ENCODE peak calls at places on chromosome 15, in five cellular contexts. F is CD8-positive, alpha-beta memory T cell; H is upper lobe of right lung; R is GM23338; T is choroid plexus epithelial cell. I is an unnamed sample.

GRCh38 chr15:32730677-32731654 is 13.2 kb downstream of the GREM1 start:
- DNase-seq in R (peak), F (no peak), T (peak), H (peak), I (no peak)

GRCh38 chr15:70892002-70892911 is at the start of the genes LRRC49 and THAP10:
- DNase-seq in R (peak), H (peak), F (no peak), T (peak), I (peak)

GRCh38 chr15:91032919-91033803 is 10.8 kb upstream of the VPS33B start:
- DNase-seq in F (peak), T (peak), H (peak), R (peak), I (no peak)

GRCh38 chr15:82624008-82624407 is 23.2 kb downstream of the CPEB1 start:
- DNase-seq in H (no peak), T (no peak), F (no peak), R (no peak), I (no peak)

GRCh38 chr15:58684036-58684700 is 65.3 kb downstream of the ADAM10 start:
- DNase-seq in H (no peak), T (no peak), R (no peak), F (no peak), I (no peak)

GRCh38 chr15:45456212-45457106 is 66.1 kb downstream of the SLC30A4 start:
- DNase-seq in H (no peak), T (peak), F (peak), R (no peak), I (peak)

GRCh38 chr15:58457466-58457965 is 25.7 kb downstream of the LIPC start:
- DNase-seq in T (peak), R (no peak), H (no peak), F (no peak), I (no peak)

GRCh38 chr15:49815937-49816336 is 195.1 kb downstream of the DTWD1 start:
- DNase-seq in H (no peak), F (no peak), T (peak), R (no peak), I (no peak)

GRCh38 chr15:25418202-25418601 is 20.6 kb downstream of the UBE3A start:
- DNase-seq in H (no peak), T (no peak), R (no peak), F (no peak), I (no peak)

GRCh38 chr15:60764408-60764963 is 285.5 kb upstream of the ICE2 start:
- DNase-seq in H (no peak), R (no peak), F (no peak), T (no peak), I (no peak)

GRCh38 chr15:100869151-100869999 is 10.3 kb upstream of the ALDH1A3 start:
- DNase-seq in F (no peak), T (no peak), R (peak), H (no peak), I (no peak)

GRCh38 chr15:100330629-100331215 is 11.1 kb downstream of the ADAMTS17 start:
- DNase-seq in F (no peak), T (no peak), H (no peak), R (no peak), I (no peak)

GRCh38 chr15:63791236-63791635 is 42.5 kb downstream of the HERC1 start:
- DNase-seq in R (no peak), T (peak), F (no peak), H (no peak), I (no peak)

GRCh38 chr15:95446854-95447253 is 883.6 kb upstream of the NR2F2 start:
- DNase-seq in T (no peak), F (no peak), H (no peak), R (no peak), I (no peak)

GRCh38 chr15:91552555-91552954 is 301.0 kb upstream of the SLCO3A1 start:
- DNase-seq in R (no peak), T (no peak), F (no peak), H (no peak), I (no peak)

GRCh38 chr15:57592426-57592825 is 722 bp downstream of the MYZAP start:
- DNase-seq in F (no peak), T (no peak), R (no peak), H (no peak), I (no peak)

GRCh38 chr15:25346371-25346770 is 92.5 kb downstream of the UBE3A start:
- DNase-seq in T (no peak), H (no peak), R (no peak), F (no peak), I (no peak)

GRCh38 chr15:96403071-96403470 is 72.6 kb downstream of the NR2F2 start:
- DNase-seq in R (no peak), F (no peak), T (no peak), H (no peak), I (no peak)

GRCh38 chr15:47184003-47184404 is 533.3 kb upstream of the SEMA6D start:
- DNase-seq in R (peak), H (peak), F (no peak), T (no peak), I (no peak)

GRCh38 chr15:60899322-60899966 is 329.7 kb downstream of the RORA start:
- DNase-seq in T (no peak), H (no peak), F (no peak), R (no peak), I (no peak)

GRCh38 chr15:89362203-89363101 is 27.8 kb upstream of the POLG start:
- DNase-seq in R (peak), H (no peak), T (no peak), F (no peak), I (no peak)

GRCh38 chr15:99909914-99910313 is 176.7 kb upstream of the LYSMD4 start:
- DNase-seq in H (no peak), F (no peak), T (peak), R (peak), I (no peak)

GRCh38 chr15:51652084-51652668 is 29.1 kb upstream of the SCG3 start:
- DNase-seq in H (no peak), R (no peak), F (no peak), T (no peak), I (no peak)

DNA sequence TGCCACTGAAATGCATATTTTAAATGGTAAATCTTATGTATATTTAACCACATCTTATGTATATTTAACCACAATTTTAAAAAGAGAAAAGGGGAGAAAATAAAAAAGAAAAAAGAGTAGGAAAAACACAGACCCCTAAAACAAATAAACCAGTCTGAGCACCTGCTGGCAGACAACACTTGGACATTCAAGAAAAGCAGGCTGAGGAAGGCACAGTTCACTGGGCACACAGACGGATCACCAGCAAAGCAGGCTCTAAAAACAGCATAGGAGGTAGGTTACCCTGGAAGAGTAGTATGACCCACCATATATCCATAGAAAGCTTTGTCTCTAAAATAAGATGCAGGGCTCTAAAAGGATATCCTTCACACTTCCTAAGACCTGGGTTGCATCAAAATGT is 27.0 kb downstream of the AAGAB start:
- DNase-seq in T (no peak), F (no peak), R (no peak), H (no peak), I (no peak)
- H3K4me3 ChIP-seq in T (no peak), F (no peak), R (no peak), H (no peak), I (no peak)

GRCh38 chr15:65066635-65067333 is 1.0 kb downstream of the RASL12 start:
- DNase-seq in R (peak), H (no peak), T (no peak), F (no peak), I (peak)
- H3K4me3 ChIP-seq in R (peak), H (peak), T (no peak), F (no peak), I (peak)

GRCh38 chr15:34335176-34335575 is 2.4 kb downstream of the SLC12A6 start:
- DNase-seq in H (no peak), T (peak), R (no peak), F (no peak), I (no peak)

GRCh38 chr15:34336947-34337556 is 529 bp downstream of the SLC12A6 start:
- DNase-seq in F (no peak), H (no peak), R (peak), T (peak), I (peak)

GRCh38 chr15:34337557-34338306 is at the start of gene SLC12A6:
- DNase-seq in T (peak), H (peak), F (peak), R (peak), I (peak)

GRCh38 chr15:34334676-34335075 is 2.9 kb downstream of the SLC12A6 start:
- DNase-seq in H (no peak), T (no peak), F (no peak), R (no peak), I (no peak)

DNA sequence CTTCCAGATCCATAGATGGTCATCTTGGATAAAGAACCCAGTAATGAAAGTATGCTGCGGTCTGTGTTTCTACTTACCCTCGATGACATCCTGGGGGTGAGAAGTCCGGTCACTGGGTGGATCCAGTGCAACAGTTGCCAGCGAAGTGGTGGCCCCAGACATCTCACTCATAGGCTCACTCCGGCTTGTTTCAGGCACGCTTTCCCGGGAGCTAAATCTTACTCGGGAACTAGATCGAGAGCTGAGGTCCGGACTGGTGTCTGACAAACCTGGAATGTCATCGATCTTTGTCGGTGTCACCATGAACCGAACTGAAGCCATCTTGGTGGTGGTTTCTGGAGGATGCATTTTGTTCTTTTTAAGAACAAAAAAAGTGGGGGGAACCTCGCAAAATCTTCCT is 1.2 kb downstream of the SLC12A6 start:
- DNase-seq in R (no peak), H (no peak), F (no peak), T (no peak), I (no peak)
- H3K4me3 ChIP-seq in R (peak), H (peak), F (peak), T (peak), I (no peak)

DNA sequence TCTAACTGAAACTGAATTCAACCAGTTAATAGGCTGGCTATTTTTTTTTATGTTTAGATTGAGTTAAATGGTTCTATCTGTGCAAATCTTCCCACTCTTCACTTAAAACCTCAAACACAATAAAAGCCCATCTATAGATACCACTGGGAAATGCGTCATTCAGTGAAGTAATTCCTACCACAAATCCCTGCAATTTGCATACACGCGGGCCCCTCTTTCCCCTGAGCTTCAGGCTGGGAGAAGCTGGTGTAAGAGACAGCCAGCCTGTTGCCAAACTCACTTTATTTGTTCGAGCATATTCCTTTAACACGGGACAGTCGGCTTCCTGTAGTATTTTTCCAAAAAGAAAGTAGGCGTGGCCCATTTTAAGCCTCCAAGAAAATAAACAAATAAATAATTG is 26.0 kb upstream of the MCTP2 start:
- DNase-seq in R (peak), H (no peak), F (no peak), T (peak), I (no peak)
- H3K4me3 ChIP-seq in R (no peak), H (no peak), F (no peak), T (no peak), I (no peak)